ENCODE peak calls at places on chromosomes 6 and 20, in five cellular contexts. One of them, this sample, is unnamed.
A peak's percentile ranks its signal among the peaks of the same experiment; 100 is the strongest.

GRCh38 chr6:33428219-33428890 is 8.5 kb downstream of the SYNGAP1 start:
- DNase-seq in Calu3: peak; percentile 63
- DNase-seq in neural crest cell: no peak
- DNase-seq in right atrium auricular region: no peak
- DNase-seq in foreskin keratinocyte: no peak
- DNase-seq in this sample: peak; percentile 66

GRCh38 chr20:48822879-48823385 is 4.9 kb downstream of the PREX1 start:
- DNase-seq in foreskin keratinocyte: no peak
- DNase-seq in right atrium auricular region: no peak
- DNase-seq in Calu3: no peak
- DNase-seq in neural crest cell: no peak
- DNase-seq in this sample: no peak

GRCh38 chr6:161029195-161029809 is 37.7 kb downstream of the MAP3K4 start:
- DNase-seq in foreskin keratinocyte: no peak
- DNase-seq in neural crest cell: no peak
- DNase-seq in Calu3: no peak
- DNase-seq in right atrium auricular region: no peak
- DNase-seq in this sample: peak; percentile 63

GRCh38 chr20:46562373-46563169 is 12.1 kb upstream of the OCSTAMP start:
- DNase-seq in foreskin keratinocyte: peak; percentile 47
- DNase-seq in neural crest cell: peak; percentile 79
- DNase-seq in Calu3: peak; percentile 87
- DNase-seq in right atrium auricular region: peak; percentile 89
- DNase-seq in this sample: peak; percentile 81

GRCh38 chr6:169529931-169530761 is 171.7 kb downstream of the WDR27 start:
- DNase-seq in neural crest cell: no peak
- DNase-seq in foreskin keratinocyte: no peak
- DNase-seq in Calu3: peak; percentile 46
- DNase-seq in right atrium auricular region: no peak
- DNase-seq in this sample: no peak

GRCh38 chr6:41779336-41779735 is 364 bp downstream of the FRS3 start:
- DNase-seq in right atrium auricular region: no peak
- DNase-seq in neural crest cell: peak; percentile 10
- DNase-seq in foreskin keratinocyte: no peak
- DNase-seq in Calu3: no peak
- DNase-seq in this sample: no peak

GRCh38 chr6:166595949-166596348 is 9.5 kb upstream of the RAMACL start:
- DNase-seq in neural crest cell: no peak
- DNase-seq in right atrium auricular region: no peak
- DNase-seq in foreskin keratinocyte: no peak
- DNase-seq in Calu3: no peak
- DNase-seq in this sample: no peak

GRCh38 chr20:35394271-35394670 is 17.5 kb downstream of the UQCC1 start:
- DNase-seq in neural crest cell: no peak
- DNase-seq in Calu3: no peak
- DNase-seq in foreskin keratinocyte: no peak
- DNase-seq in right atrium auricular region: no peak
- DNase-seq in this sample: no peak

GRCh38 chr20:45835230-45836224 is 1.9 kb downstream of the SNX21 start:
- DNase-seq in foreskin keratinocyte: no peak
- DNase-seq in right atrium auricular region: peak; percentile 88
- DNase-seq in neural crest cell: no peak
- DNase-seq in Calu3: no peak
- DNase-seq in this sample: no peak

GRCh38 chr6:117546674-117547073 is 55.6 kb downstream of the GOPC start:
- DNase-seq in right atrium auricular region: no peak
- DNase-seq in Calu3: no peak
- DNase-seq in foreskin keratinocyte: no peak
- DNase-seq in neural crest cell: no peak
- DNase-seq in this sample: no peak

GRCh38 chr20:47927385-47927851 is 142.1 kb upstream of the SULF2 start:
- DNase-seq in foreskin keratinocyte: peak; percentile 100
- DNase-seq in Calu3: no peak
- DNase-seq in right atrium auricular region: no peak
- DNase-seq in neural crest cell: no peak
- DNase-seq in this sample: no peak

GRCh38 chr6:30325150-30325872 is 1.4 kb upstream of the TRIM39 start:
- DNase-seq in foreskin keratinocyte: no peak
- DNase-seq in Calu3: peak; percentile 79
- DNase-seq in right atrium auricular region: no peak
- DNase-seq in neural crest cell: peak; percentile 13
- DNase-seq in this sample: peak; percentile 82

GRCh38 chr6:11700118-11700718 is 78.4 kb downstream of the ADTRP start:
- DNase-seq in right atrium auricular region: no peak
- DNase-seq in foreskin keratinocyte: peak; percentile 41
- DNase-seq in Calu3: no peak
- DNase-seq in neural crest cell: no peak
- DNase-seq in this sample: peak; percentile 49

GRCh38 chr6:139029470-139030210 is 1.1 kb downstream of the ABRACL start:
- DNase-seq in neural crest cell: peak; percentile 44
- DNase-seq in foreskin keratinocyte: peak; percentile 18
- DNase-seq in Calu3: peak; percentile 35
- DNase-seq in right atrium auricular region: peak; percentile 69
- DNase-seq in this sample: peak; percentile 68

GRCh38 chr6:123030292-123030691 is 34.3 kb downstream of the CLVS2 start:
- DNase-seq in Calu3: no peak
- DNase-seq in right atrium auricular region: no peak
- DNase-seq in neural crest cell: no peak
- DNase-seq in foreskin keratinocyte: peak; percentile 17
- DNase-seq in this sample: no peak

GRCh38 chr20:1301031-1301529 is 27.9 kb downstream of the SDCBP2 start:
- DNase-seq in right atrium auricular region: no peak
- DNase-seq in foreskin keratinocyte: peak; percentile 80
- DNase-seq in Calu3: peak; percentile 38
- DNase-seq in neural crest cell: no peak
- DNase-seq in this sample: no peak

GRCh38 chr6:89297695-89298351 is 17.3 kb downstream of the GABRR2 start:
- DNase-seq in right atrium auricular region: no peak
- DNase-seq in foreskin keratinocyte: peak; percentile 95
- DNase-seq in Calu3: peak; percentile 90
- DNase-seq in neural crest cell: no peak
- DNase-seq in this sample: peak; percentile 83

GRCh38 chr20:24993337-24994185 is 1.0 kb upstream of the APMAP start:
- DNase-seq in Calu3: no peak
- DNase-seq in right atrium auricular region: peak; percentile 54
- DNase-seq in foreskin keratinocyte: peak; percentile 49
- DNase-seq in neural crest cell: no peak
- DNase-seq in this sample: no peak

GRCh38 chr20:58457083-58457680 is 58.0 kb downstream of the APCDD1L start:
- DNase-seq in right atrium auricular region: no peak
- DNase-seq in neural crest cell: no peak
- DNase-seq in foreskin keratinocyte: peak; percentile 96
- DNase-seq in Calu3: no peak
- DNase-seq in this sample: no peak

GRCh38 chr6:48917233-48917632 is 545.8 kb downstream of the MMUT start:
- DNase-seq in neural crest cell: no peak
- DNase-seq in foreskin keratinocyte: no peak
- DNase-seq in Calu3: no peak
- DNase-seq in right atrium auricular region: no peak
- DNase-seq in this sample: no peak

GRCh38 chr6:54013966-54014365 is 97.3 kb upstream of the MLIP start:
- DNase-seq in Calu3: no peak
- DNase-seq in right atrium auricular region: no peak
- DNase-seq in neural crest cell: no peak
- DNase-seq in foreskin keratinocyte: no peak
- DNase-seq in this sample: no peak

GRCh38 chr6:128711149-128711548 is 171.8 kb upstream of the LAMA2 start:
- DNase-seq in right atrium auricular region: no peak
- DNase-seq in Calu3: no peak
- DNase-seq in neural crest cell: no peak
- DNase-seq in foreskin keratinocyte: no peak
- DNase-seq in this sample: no peak

GRCh38 chr6:34157851-34158250 is 12.0 kb upstream of the GRM4 start:
- DNase-seq in Calu3: no peak
- DNase-seq in neural crest cell: no peak
- DNase-seq in foreskin keratinocyte: no peak
- DNase-seq in right atrium auricular region: no peak
- DNase-seq in this sample: no peak

GRCh38 chr6:75608955-75609533 is 7.4 kb downstream of the SENP6 start:
- DNase-seq in neural crest cell: no peak
- DNase-seq in foreskin keratinocyte: no peak
- DNase-seq in right atrium auricular region: no peak
- DNase-seq in Calu3: no peak
- DNase-seq in this sample: no peak

GRCh38 chr6:109417646-109418045 is 22.8 kb downstream of the PPIL6 start:
- DNase-seq in right atrium auricular region: no peak
- DNase-seq in neural crest cell: no peak
- DNase-seq in foreskin keratinocyte: no peak
- DNase-seq in Calu3: no peak
- DNase-seq in this sample: no peak

GRCh38 chr20:48015943-48016723 is 230.9 kb upstream of the SULF2 start:
- DNase-seq in foreskin keratinocyte: no peak
- DNase-seq in right atrium auricular region: no peak
- DNase-seq in neural crest cell: no peak
- DNase-seq in Calu3: no peak
- DNase-seq in this sample: no peak

GRCh38 chr6:89270951-89271721 is 44.0 kb downstream of the GABRR2 start:
- DNase-seq in neural crest cell: no peak
- DNase-seq in right atrium auricular region: no peak
- DNase-seq in Calu3: no peak
- DNase-seq in foreskin keratinocyte: no peak
- DNase-seq in this sample: peak; percentile 30

GRCh38 chr20:7146552-7147219 is 379.2 kb downstream of the BMP2 start:
- DNase-seq in Calu3: no peak
- DNase-seq in foreskin keratinocyte: no peak
- DNase-seq in neural crest cell: no peak
- DNase-seq in right atrium auricular region: no peak
- DNase-seq in this sample: no peak

GRCh38 chr6:166940643-166941068 is 15.7 kb downstream of the RNASET2 start:
- DNase-seq in right atrium auricular region: peak; percentile 36
- DNase-seq in neural crest cell: no peak
- DNase-seq in foreskin keratinocyte: no peak
- DNase-seq in Calu3: no peak
- DNase-seq in this sample: no peak

GRCh38 chr6:132369526-132369925 is 31.7 kb downstream of the MOXD1 start:
- DNase-seq in neural crest cell: no peak
- DNase-seq in right atrium auricular region: no peak
- DNase-seq in Calu3: no peak
- DNase-seq in foreskin keratinocyte: no peak
- DNase-seq in this sample: no peak

GRCh38 chr6:7146079-7146828 is 38.5 kb downstream of the RREB1 start:
- DNase-seq in foreskin keratinocyte: peak; percentile 55
- DNase-seq in neural crest cell: no peak
- DNase-seq in Calu3: peak; percentile 48
- DNase-seq in right atrium auricular region: no peak
- DNase-seq in this sample: peak; percentile 38

GRCh38 chr6:148374040-148374439 is 31.4 kb downstream of the SASH1 start:
- DNase-seq in right atrium auricular region: no peak
- DNase-seq in Calu3: no peak
- DNase-seq in foreskin keratinocyte: peak; percentile 35
- DNase-seq in neural crest cell: no peak
- DNase-seq in this sample: no peak

GRCh38 chr20:62344092-62344491 is 23.0 kb downstream of the LAMA5 start:
- DNase-seq in neural crest cell: no peak
- DNase-seq in Calu3: no peak
- DNase-seq in foreskin keratinocyte: no peak
- DNase-seq in right atrium auricular region: no peak
- DNase-seq in this sample: no peak

GRCh38 chr20:29349836-29350235 is 1907.6 kb upstream of the DEFB115 start:
- DNase-seq in right atrium auricular region: no peak
- DNase-seq in foreskin keratinocyte: no peak
- DNase-seq in neural crest cell: no peak
- DNase-seq in Calu3: no peak
- DNase-seq in this sample: no peak

GRCh38 chr20:56554869-56555268 is 21.8 kb downstream of the FAM209B start:
- DNase-seq in neural crest cell: no peak
- DNase-seq in foreskin keratinocyte: peak; percentile 99
- DNase-seq in Calu3: peak; percentile 58
- DNase-seq in right atrium auricular region: no peak
- DNase-seq in this sample: peak; percentile 47

GRCh38 chr6:157148391-157149323 is 174.7 kb downstream of the TMEM242 start:
- DNase-seq in foreskin keratinocyte: peak; percentile 78
- DNase-seq in neural crest cell: no peak
- DNase-seq in right atrium auricular region: no peak
- DNase-seq in Calu3: no peak
- DNase-seq in this sample: no peak

GRCh38 chr20:5353624-5354496 is 37.1 kb upstream of the PROKR2 start:
- DNase-seq in right atrium auricular region: no peak
- DNase-seq in foreskin keratinocyte: peak; percentile 63
- DNase-seq in neural crest cell: no peak
- DNase-seq in Calu3: no peak
- DNase-seq in this sample: no peak

DNA sequence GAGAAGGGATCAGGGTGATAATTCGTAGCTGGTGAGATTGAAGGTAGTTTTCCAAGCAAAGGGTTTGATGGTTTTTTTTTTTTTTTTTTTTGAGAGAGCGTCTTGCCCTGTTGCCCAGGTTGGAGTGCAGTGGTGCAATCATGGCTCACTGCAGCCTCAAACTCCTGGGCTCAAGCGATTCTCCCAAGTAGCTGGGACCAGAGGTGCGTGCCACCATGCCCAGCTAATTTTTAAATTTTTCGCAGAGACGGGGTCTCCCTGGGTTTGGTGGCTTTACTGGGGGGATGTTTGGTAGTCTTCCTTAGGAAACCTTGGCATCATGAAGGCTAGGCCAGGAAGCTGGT is 76.8 kb upstream of the RNF24 start:
- DNase-seq in foreskin keratinocyte: no peak
- DNase-seq in right atrium auricular region: peak; percentile 26
- DNase-seq in Calu3: no peak
- DNase-seq in neural crest cell: no peak
- DNase-seq in this sample: no peak
- TF ChIP-seq CTCF in foreskin keratinocyte: no peak
- TF ChIP-seq CTCF in right atrium auricular region: no peak
- TF ChIP-seq CTCF in Calu3: no peak
- TF ChIP-seq CTCF in neural crest cell: no peak
- TF ChIP-seq CTCF in this sample: no peak

DNA sequence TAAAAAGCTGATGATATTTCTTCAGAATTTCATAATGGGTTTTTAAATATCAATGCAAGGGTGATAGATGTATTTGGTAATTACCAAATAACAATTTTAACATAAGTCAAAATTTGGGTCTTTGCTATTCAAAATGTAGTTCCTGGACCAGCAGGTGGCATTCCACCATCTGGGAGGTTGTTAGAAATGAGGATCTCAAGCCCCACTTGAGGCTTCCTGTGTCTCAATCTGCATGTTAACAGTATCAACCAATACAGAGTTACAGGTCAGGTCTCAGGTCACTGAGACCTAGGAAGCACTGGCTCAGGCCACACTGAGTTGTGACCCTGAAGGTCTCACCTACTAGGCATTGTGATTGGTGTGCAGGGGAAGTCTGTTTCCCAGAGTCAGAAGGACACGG is 57.2 kb upstream of the MTRF1L start:
- DNase-seq in foreskin keratinocyte: no peak
- DNase-seq in neural crest cell: no peak
- DNase-seq in Calu3: no peak
- DNase-seq in right atrium auricular region: no peak
- DNase-seq in this sample: no peak
- TF ChIP-seq CTCF in foreskin keratinocyte: peak; percentile 32
- TF ChIP-seq CTCF in neural crest cell: no peak
- TF ChIP-seq CTCF in Calu3: no peak
- TF ChIP-seq CTCF in right atrium auricular region: peak; percentile 10
- TF ChIP-seq CTCF in this sample: no peak

GRCh38 chr6:70375882-70376281 is 37.4 kb upstream of the FAM135A start:
- DNase-seq in Calu3: no peak
- DNase-seq in foreskin keratinocyte: no peak
- DNase-seq in right atrium auricular region: no peak
- DNase-seq in neural crest cell: no peak
- DNase-seq in this sample: no peak
- TF ChIP-seq CTCF in Calu3: no peak
- TF ChIP-seq CTCF in foreskin keratinocyte: peak; percentile 32
- TF ChIP-seq CTCF in right atrium auricular region: no peak
- TF ChIP-seq CTCF in neural crest cell: peak; percentile 28
- TF ChIP-seq CTCF in this sample: peak; percentile 14

GRCh38 chr6:111668410-111668809 is 62.7 kb upstream of the TRAF3IP2 start:
- DNase-seq in neural crest cell: no peak
- DNase-seq in right atrium auricular region: no peak
- DNase-seq in foreskin keratinocyte: no peak
- DNase-seq in Calu3: no peak
- DNase-seq in this sample: no peak
- TF ChIP-seq CTCF in neural crest cell: peak; percentile 60
- TF ChIP-seq CTCF in right atrium auricular region: no peak
- TF ChIP-seq CTCF in foreskin keratinocyte: peak; percentile 17
- TF ChIP-seq CTCF in Calu3: peak; percentile 16
- TF ChIP-seq CTCF in this sample: no peak